ENCODE peak calls at places on chromosome 4, in four cellular contexts. One of them, this sample, is unnamed.

GRCh38 chr4:144955104-144955503 is 142.9 kb downstream of the ANAPC10 start:
- DNase-seq in K562: no peak
- DNase-seq in GM12878: no peak
- DNase-seq in HepG2: no peak
- DNase-seq in this sample: no peak

GRCh38 chr4:182010876-182011275 is 232.3 kb upstream of the TENM3 start:
- DNase-seq in HepG2: no peak
- DNase-seq in K562: no peak
- DNase-seq in GM12878: no peak
- DNase-seq in this sample: no peak

GRCh38 chr4:48904541-48905142 is 1.9 kb downstream of the OCIAD2 start:
- DNase-seq in HepG2: no peak
- DNase-seq in K562: no peak
- DNase-seq in GM12878: no peak
- DNase-seq in this sample: no peak

GRCh38 chr4:2698504-2698903 is 57.6 kb downstream of the TNIP2 start:
- DNase-seq in HepG2: no peak
- DNase-seq in GM12878: no peak
- DNase-seq in K562: no peak
- DNase-seq in this sample: no peak

GRCh38 chr4:54959656-54960055 is 165.7 kb downstream of the KDR start:
- DNase-seq in GM12878: no peak
- DNase-seq in K562: no peak
- DNase-seq in HepG2: no peak
- DNase-seq in this sample: no peak

GRCh38 chr4:110122201-110122600 is 76.2 kb downstream of the ELOVL6 start:
- DNase-seq in HepG2: no peak
- DNase-seq in K562: no peak
- DNase-seq in GM12878: no peak
- DNase-seq in this sample: no peak

GRCh38 chr4:138938371-138938699 is 77.2 kb upstream of the NOCT start:
- DNase-seq in HepG2: peak; percentile 27
- DNase-seq in K562: no peak
- DNase-seq in GM12878: no peak
- DNase-seq in this sample: peak; percentile 59

GRCh38 chr4:121219222-121219621 is 55.1 kb upstream of the TNIP3 start:
- DNase-seq in HepG2: no peak
- DNase-seq in GM12878: no peak
- DNase-seq in K562: no peak
- DNase-seq in this sample: no peak

GRCh38 chr4:113945906-113946305 is 33.5 kb downstream of the ARSJ start:
- DNase-seq in GM12878: no peak
- DNase-seq in K562: no peak
- DNase-seq in HepG2: no peak
- DNase-seq in this sample: no peak

DNA sequence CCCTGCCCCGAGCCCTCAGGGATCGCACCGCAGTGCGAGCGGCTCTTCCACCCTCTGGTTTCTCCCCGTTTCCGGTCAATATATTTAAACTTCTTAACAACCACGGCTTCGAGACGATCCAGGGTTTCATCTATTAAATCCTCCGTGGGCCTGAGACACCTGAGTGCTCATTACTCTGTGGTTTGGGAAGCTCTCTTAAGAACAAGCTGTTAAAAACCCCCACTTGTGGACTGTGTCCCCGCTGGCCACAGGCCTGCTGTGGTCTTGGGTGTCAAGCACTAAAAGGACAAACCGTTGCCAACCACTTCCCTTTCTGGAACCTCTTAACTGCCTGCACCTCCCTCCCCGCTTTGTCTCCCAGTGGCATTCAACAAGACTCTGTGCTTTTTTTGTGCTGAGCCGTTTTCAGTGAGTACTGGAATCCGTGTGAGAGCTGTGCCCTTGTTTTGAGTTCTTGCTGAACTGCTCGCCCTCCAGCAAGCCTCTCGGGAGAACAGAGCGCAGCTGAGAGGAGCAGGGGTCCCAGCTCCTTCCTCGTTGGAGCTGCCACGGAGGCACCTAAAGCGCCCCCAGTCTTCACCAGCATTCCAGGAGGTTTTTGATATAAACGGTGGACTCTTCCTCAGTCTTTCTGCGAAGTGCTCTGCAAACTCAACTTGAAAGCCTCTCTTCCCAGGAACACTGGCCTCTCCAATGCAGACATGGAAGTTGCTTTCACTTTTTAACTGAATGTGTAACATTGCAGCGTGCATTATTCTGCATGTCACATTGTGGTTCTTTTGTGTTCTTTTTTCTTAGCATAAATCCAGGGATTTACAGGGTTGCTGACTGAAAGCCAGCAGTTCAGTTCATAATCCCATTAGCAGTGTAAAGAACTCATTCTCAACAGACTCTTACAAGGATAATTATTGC is 706 bp upstream of the IGFBP7 start:
- DNase-seq in GM12878: no peak
- DNase-seq in K562: no peak
- DNase-seq in HepG2: no peak
- DNase-seq in this sample: peak; percentile 82
- TF ChIP-seq MYC in GM12878: no peak
- TF ChIP-seq MYC in K562: no peak
- TF ChIP-seq MYC in HepG2: no peak
- TF ChIP-seq MYC in this sample: no peak

DNA sequence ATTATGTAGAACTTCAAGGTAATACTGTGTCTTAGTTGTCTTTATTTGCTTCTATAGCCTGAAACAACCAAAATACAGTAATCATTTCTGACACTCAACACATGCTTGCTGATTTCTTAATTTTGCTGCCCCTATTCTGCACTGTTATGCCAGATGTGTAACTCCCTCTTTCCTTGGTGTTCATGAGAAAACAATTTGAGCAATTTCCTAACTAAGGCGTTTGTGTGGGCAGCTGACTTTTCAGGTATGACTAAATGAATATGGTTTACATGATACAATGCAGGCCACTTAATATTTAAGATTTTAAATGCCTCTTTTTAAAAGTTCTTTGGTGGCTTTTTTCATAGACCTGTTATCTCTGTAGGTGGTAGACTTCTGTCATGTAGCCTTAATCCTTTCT is 46.1 kb upstream of the CENPE start:
- DNase-seq in K562: no peak
- DNase-seq in GM12878: no peak
- DNase-seq in HepG2: no peak
- DNase-seq in this sample: no peak
- TF ChIP-seq POLR2AphosphoS5 in K562: no peak
- TF ChIP-seq POLR2AphosphoS5 in GM12878: no peak
- TF ChIP-seq POLR2AphosphoS5 in HepG2: no peak
- TF ChIP-seq POLR2AphosphoS5 in this sample: no peak

GRCh38 chr4:67712000-67712625 is 11.2 kb upstream of the UBA6 start:
- DNase-seq in HepG2: no peak
- DNase-seq in K562: no peak
- DNase-seq in GM12878: no peak
- DNase-seq in this sample: no peak

GRCh38 chr4:67713531-67714247 is 12.7 kb upstream of the UBA6 start:
- DNase-seq in K562: peak; percentile 42
- DNase-seq in GM12878: no peak
- DNase-seq in HepG2: no peak
- DNase-seq in this sample: peak; percentile 59

GRCh38 chr4:67712650-67713530 is 11.9 kb upstream of the UBA6 start:
- DNase-seq in K562: no peak
- DNase-seq in GM12878: no peak
- DNase-seq in HepG2: no peak
- DNase-seq in this sample: no peak

GRCh38 chr4:67714955-67715354 is 14.0 kb upstream of the UBA6 start:
- DNase-seq in K562: no peak
- DNase-seq in GM12878: no peak
- DNase-seq in HepG2: no peak
- DNase-seq in this sample: no peak

GRCh38 chr4:67714248-67714583 is 13.3 kb upstream of the UBA6 start:
- DNase-seq in HepG2: no peak
- DNase-seq in K562: no peak
- DNase-seq in GM12878: no peak
- DNase-seq in this sample: no peak
- TF ChIP-seq MYC in HepG2: no peak
- TF ChIP-seq MYC in K562: no peak
- TF ChIP-seq MYC in GM12878: no peak
- TF ChIP-seq MYC in this sample: no peak

DNA sequence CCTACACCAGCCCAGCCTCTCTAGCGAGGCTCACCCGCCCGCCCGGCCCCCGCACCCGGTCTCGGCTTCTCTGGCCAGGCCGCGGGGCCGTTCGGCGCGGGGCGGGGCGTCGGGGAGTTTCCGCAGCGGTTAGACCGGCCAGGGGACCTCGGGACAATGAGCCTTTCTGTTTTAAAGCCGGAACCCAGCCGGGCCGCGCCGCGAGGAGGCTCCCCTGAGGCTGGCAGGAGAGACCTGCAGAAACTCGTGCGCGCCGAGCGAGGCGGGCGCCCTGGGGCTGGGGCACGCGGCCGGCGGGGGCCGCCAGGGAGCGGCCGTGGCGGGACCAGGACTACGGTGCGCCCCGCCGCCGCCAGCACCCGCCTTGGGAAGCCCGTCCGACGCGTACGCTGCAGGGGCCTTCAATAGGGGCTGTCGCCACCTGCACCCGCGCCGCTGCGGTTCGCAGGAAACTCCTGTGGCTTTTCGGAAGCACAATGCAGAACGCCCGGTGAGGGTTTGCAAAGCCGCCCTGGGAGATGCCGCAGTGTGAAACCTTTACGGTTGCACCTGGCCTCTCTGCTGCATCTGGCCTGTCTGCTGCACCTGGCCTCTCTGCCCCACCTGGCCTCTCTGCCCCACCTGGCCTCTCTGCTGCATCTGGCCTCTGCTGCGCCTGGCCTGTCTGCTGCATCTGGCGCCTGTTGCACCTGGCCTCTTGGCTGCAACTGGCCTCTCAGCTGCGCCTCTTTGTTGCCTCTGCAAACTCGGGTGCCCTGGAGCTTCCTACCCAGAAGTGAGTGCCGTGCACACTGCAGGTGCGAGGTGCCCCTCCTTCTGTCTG is 63.9 kb downstream of the TRAPPC11 start:
- DNase-seq in K562: no peak
- DNase-seq in GM12878: peak; percentile 25
- DNase-seq in HepG2: no peak
- DNase-seq in this sample: peak; percentile 33
- TF ChIP-seq POLR2AphosphoS5 in K562: no peak
- TF ChIP-seq POLR2AphosphoS5 in GM12878: peak; percentile 53
- TF ChIP-seq POLR2AphosphoS5 in HepG2: no peak
- TF ChIP-seq POLR2AphosphoS5 in this sample: no peak

DNA sequence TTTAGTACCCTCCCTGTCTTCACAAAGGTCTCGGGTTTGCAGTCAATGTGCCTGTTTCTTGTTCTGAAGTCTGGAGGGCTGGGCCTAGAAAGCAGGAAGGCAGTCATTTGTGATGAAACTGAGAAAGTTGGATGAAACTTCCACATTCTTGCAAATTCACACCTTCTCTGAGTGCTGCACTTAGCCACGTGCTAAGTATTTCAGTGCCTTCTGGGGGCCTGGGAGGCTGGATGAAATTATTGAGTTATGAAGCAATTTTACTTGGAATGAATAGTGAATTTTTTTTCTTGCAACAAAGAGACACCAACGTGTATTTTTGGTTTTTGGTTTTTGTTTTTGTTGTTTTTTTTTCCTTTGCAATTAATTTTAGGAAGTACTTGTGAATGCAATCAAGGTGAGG is 71.2 kb downstream of the MSX1 start:
- DNase-seq in GM12878: no peak
- DNase-seq in K562: no peak
- DNase-seq in HepG2: no peak
- DNase-seq in this sample: no peak
- TF ChIP-seq MYC in GM12878: no peak
- TF ChIP-seq MYC in K562: no peak
- TF ChIP-seq MYC in HepG2: no peak
- TF ChIP-seq MYC in this sample: no peak

GRCh38 chr4:1463927-1464540 is 57.8 kb upstream of the NKX1-1 start:
- DNase-seq in GM12878: no peak
- DNase-seq in K562: no peak
- DNase-seq in HepG2: no peak
- DNase-seq in this sample: no peak

GRCh38 chr4:1466034-1466960 is 60.1 kb upstream of the NKX1-1 start:
- DNase-seq in GM12878: no peak
- DNase-seq in HepG2: no peak
- DNase-seq in K562: no peak
- DNase-seq in this sample: no peak

GRCh38 chr4:1463088-1463926 is 57.1 kb upstream of the NKX1-1 start:
- DNase-seq in HepG2: no peak
- DNase-seq in GM12878: no peak
- DNase-seq in K562: no peak
- DNase-seq in this sample: no peak

GRCh38 chr4:1465173-1466033 is 59.2 kb upstream of the NKX1-1 start:
- DNase-seq in HepG2: no peak
- DNase-seq in K562: no peak
- DNase-seq in GM12878: no peak
- DNase-seq in this sample: no peak

DNA sequence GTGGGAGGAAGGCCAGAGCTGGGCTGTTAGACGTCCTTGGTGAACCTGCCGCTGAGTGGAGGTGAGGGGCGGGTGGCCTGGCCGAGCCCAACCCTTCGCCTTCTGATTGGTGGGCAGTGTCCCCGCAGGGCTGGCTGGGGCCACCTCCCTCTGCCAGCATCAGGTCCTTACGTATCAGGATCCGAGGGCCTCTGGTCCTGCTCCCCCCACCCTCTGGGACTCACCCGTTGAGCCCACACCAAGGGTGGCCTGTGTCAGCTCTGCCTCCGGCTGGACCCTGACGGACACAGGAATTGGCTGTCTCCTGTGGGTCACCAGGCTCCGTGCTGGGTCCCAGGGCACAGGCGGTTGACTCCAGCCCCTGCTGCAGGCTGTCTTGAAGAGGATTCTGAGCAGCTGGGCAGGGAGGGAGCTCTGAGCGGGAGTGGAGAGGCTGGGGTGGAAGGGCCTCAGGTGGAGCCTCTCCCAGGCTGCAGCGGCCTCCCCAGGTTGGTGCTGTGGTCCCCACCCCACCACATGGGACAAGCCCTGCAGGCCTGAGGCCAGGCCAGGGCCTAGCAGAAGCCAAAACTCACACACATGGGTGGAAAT is 58.4 kb upstream of the NKX1-1 start:
- DNase-seq in HepG2: no peak
- DNase-seq in GM12878: no peak
- DNase-seq in K562: no peak
- DNase-seq in this sample: no peak
- TF ChIP-seq POLR2AphosphoS5 in HepG2: no peak
- TF ChIP-seq POLR2AphosphoS5 in GM12878: no peak
- TF ChIP-seq POLR2AphosphoS5 in K562: no peak
- TF ChIP-seq POLR2AphosphoS5 in this sample: no peak